ENCODE peak calls at places on chromosomes 11 and 22, in eight cellular contexts. Z, V, W, F, S, B, L and M are unnamed samples.

GRCh38 chr11:129331217-129331616 is 44.4 kb upstream of the BARX2 start:
- DNase-seq in F (no peak), Z (peak; percentile 79), W (no peak), B (peak; percentile 63), V (no peak), S (no peak), L (no peak), M (no peak)

GRCh38 chr22:26592368-26593015 is 2.6 kb upstream of the TPST2 start:
- DNase-seq in L (no peak), F (no peak), S (no peak), B (peak; percentile 63), V (no peak), W (no peak), Z (no peak), M (no peak)

GRCh38 chr11:45665933-45666647 is 668 bp upstream of the CHST1 start:
- DNase-seq in B (no peak), S (no peak), L (peak; percentile 38), Z (no peak), W (no peak), F (no peak), V (no peak), M (no peak)

GRCh38 chr11:113198907-113199660 is 115.3 kb upstream of the TTC12 start:
- DNase-seq in V (no peak), W (no peak), F (no peak), B (no peak), L (no peak), S (no peak), Z (no peak), M (no peak)

GRCh38 chr11:84854498-84854880 is 772.7 kb downstream of the DLG2 start:
- DNase-seq in F (no peak), V (no peak), Z (peak; percentile 11), S (no peak), L (no peak), B (no peak), W (no peak), M (no peak)

GRCh38 chr11:76783901-76784813 is 1.0 kb downstream of the TSKU start:
- DNase-seq in F (peak; percentile 88), W (peak; percentile 46), B (peak; percentile 45), Z (peak; percentile 88), S (no peak), L (peak; percentile 76), V (peak; percentile 73), M (peak; percentile 99)

GRCh38 chr11:44632466-44633123 is 67.1 kb downstream of the CD82 start:
- DNase-seq in F (peak; percentile 54), V (peak; percentile 48), B (peak; percentile 29), Z (peak; percentile 41), W (peak; percentile 55), S (no peak), L (no peak), M (peak; percentile 78)

GRCh38 chr22:21832291-21833290 is 34.9 kb downstream of the MAPK1 start:
- DNase-seq in W (no peak), L (no peak), Z (no peak), B (no peak), V (peak; percentile 32), F (no peak), S (no peak), M (no peak)

GRCh38 chr22:30275625-30276024 is 9.0 kb upstream of the OSM start:
- DNase-seq in S (no peak), Z (no peak), L (no peak), F (no peak), W (no peak), B (no peak), V (no peak), M (no peak)

GRCh38 chr22:46993626-46994025 is 231.2 kb downstream of the TBC1D22A start:
- DNase-seq in B (no peak), Z (no peak), F (no peak), S (no peak), L (peak; percentile 41), W (no peak), V (no peak), M (peak; percentile 57)

GRCh38 chr22:38802671-38803121 is 8.8 kb upstream of the DNAL4 start:
- DNase-seq in B (peak; percentile 33), V (peak; percentile 58), Z (peak; percentile 92), S (peak; percentile 64), L (peak; percentile 49), W (no peak), F (peak; percentile 88), M (peak; percentile 63)

GRCh38 chr11:86116386-86116726 is 47.5 kb upstream of the PICALM start:
- DNase-seq in F (no peak), S (no peak), V (no peak), W (no peak), L (no peak), B (no peak), Z (peak; percentile 99), M (peak; percentile 10)

GRCh38 chr11:8777907-8778767 is 95.5 kb downstream of the RPL27A start:
- DNase-seq in Z (peak; percentile 62), L (peak; percentile 82), W (peak; percentile 71), F (peak; percentile 86), V (peak; percentile 62), B (peak; percentile 33), S (no peak), M (no peak)

GRCh38 chr22:50672471-50673230 is at the start of gene SHANK3:
- DNase-seq in B (no peak), W (peak; percentile 92), L (peak; percentile 41), F (no peak), S (no peak), V (peak; percentile 66), Z (no peak), M (peak; percentile 81)

GRCh38 chr11:107991868-107992414 is 16.8 kb upstream of the CUL5 start:
- DNase-seq in L (no peak), V (no peak), B (no peak), Z (no peak), W (no peak), F (no peak), S (no peak), M (peak; percentile 22)

GRCh38 chr11:2270322-2271076 is at the start of gene ASCL2:
- DNase-seq in V (no peak), W (peak; percentile 3), L (no peak), B (no peak), F (peak; percentile 56), S (no peak), Z (no peak), M (peak; percentile 69)

GRCh38 chr22:42648368-42649260 is 578 bp downstream of the CYB5R3 start:
- DNase-seq in S (no peak), V (peak; percentile 74), W (peak; percentile 61), L (peak; percentile 46), F (peak; percentile 77), Z (peak; percentile 65), B (peak; percentile 89), M (no peak)

GRCh38 chr22:37747090-37747714 is 50.4 kb downstream of the TRIOBP start:
- DNase-seq in V (peak; percentile 56), Z (peak; percentile 47), S (no peak), B (no peak), W (peak; percentile 65), L (peak; percentile 68), F (no peak), M (peak; percentile 70)

GRCh38 chr11:135027461-135027860 is 615.4 kb upstream of the B3GAT1 start:
- DNase-seq in Z (peak; percentile 42), W (peak; percentile 16), B (peak; percentile 11), F (no peak), L (no peak), S (no peak), V (no peak), M (peak; percentile 74)

GRCh38 chr11:77617892-77618291 is 19.7 kb downstream of the CLNS1A start:
- DNase-seq in V (no peak), S (no peak), F (no peak), L (no peak), Z (peak; percentile 55), B (no peak), W (no peak), M (no peak)

GRCh38 chr11:492416-493226 is 14.4 kb downstream of the RNH1 start:
- DNase-seq in V (no peak), Z (no peak), L (no peak), W (no peak), B (no peak), F (no peak), S (no peak), M (peak; percentile 69)

DNA sequence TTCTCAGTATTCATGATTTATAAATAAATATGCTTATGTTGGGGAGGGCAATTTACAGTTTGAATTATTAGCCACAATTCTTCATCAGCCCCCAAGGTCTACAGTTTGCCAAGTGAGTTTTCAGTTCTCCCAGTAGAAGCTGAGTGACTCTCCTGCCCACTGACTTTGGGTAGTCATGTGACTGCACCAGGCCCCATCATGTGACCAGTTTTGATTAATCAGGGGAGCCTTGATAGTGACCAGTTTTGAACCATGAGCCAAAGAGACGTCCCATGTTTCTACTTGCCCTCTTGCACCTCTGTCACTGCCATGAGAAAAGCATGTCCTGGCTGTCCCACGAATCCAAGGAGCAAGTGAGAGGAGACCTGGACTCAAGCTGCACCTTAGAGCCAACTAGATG is 32.5 kb downstream of the SYN3 start:
- DNase-seq in W (no peak), B (no peak), Z (no peak), F (no peak), S (no peak), V (no peak), L (no peak), M (no peak)
- H3K27me3 ChIP-seq in W (peaks cover 17% of the 10 kb centered on the region), B (peaks cover 23% of the 10 kb centered on the region), Z (no peaks in the 10 kb centered on the region), F (no peaks in the 10 kb centered on the region), S (no peaks in the 10 kb centered on the region), V (no peaks in the 10 kb centered on the region), L (no peaks in the 10 kb centered on the region), M (no peaks in the 10 kb centered on the region)

DNA sequence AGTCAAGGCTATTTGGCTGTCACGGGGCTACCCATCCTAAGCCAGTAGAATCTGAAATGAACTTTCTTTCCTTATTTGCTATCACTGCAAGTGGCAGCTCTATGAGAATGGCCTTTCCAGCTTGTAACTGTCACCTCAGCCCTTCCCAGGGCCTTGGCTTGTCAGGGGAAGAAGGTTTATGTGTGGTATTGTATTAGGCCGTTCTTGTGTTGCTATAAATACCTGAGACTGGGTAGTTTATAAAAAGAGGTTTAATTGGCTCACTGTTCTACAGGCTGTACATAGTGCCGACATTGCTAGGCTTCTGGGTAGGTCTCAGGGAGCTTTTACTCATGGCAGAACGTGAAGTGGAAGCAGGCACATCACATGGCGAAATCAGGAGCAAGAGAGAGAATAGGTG is 26.8 kb upstream of the E2F8 start:
- DNase-seq in B (no peak), W (no peak), L (no peak), V (no peak), F (no peak), Z (no peak), S (no peak), M (no peak)
- H3K27me3 ChIP-seq in B (no peaks in the 10 kb centered on the region), W (no peaks in the 10 kb centered on the region), L (no peaks in the 10 kb centered on the region), V (peaks cover 2% of the 10 kb centered on the region), F (no peaks in the 10 kb centered on the region), Z (peaks cover 22% of the 10 kb centered on the region), S (peaks cover 10% of the 10 kb centered on the region), M (no peaks in the 10 kb centered on the region)

DNA sequence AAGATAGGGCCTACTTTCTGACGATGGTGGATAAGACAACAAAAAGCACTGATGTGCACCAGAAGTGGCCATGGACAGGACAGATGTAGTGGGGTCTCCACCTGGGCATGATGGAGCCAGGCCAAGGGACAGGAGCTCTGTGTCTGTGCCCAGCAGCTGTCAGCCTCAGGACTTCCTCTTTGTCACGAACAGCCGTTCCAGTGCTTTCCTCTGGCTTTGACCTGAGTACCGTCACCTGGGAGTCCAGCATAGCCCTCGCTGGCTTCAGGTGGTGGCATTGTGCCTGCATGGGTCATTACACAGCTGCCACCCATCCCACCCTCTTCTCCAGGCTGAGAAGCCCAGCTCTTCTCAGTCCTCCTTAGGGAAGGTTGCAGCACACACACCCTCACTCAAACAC is 137.8 kb downstream of the GRIK4 start:
- DNase-seq in V (no peak), Z (no peak), W (no peak), L (no peak), F (no peak), B (no peak), S (no peak), M (no peak)
- H3K27me3 ChIP-seq in V (no peaks in the 10 kb centered on the region), Z (no peaks in the 10 kb centered on the region), W (peaks cover 22% of the 10 kb centered on the region), L (no peaks in the 10 kb centered on the region), F (no peaks in the 10 kb centered on the region), B (no peaks in the 10 kb centered on the region), S (peaks cover 7% of the 10 kb centered on the region), M (peaks cover 70% of the 10 kb centered on the region)

GRCh38 chr11:69203901-69204245 is 48.1 kb downstream of the SMIM38 start:
- DNase-seq in W (no peak), B (no peak), F (peak; percentile 29), V (no peak), L (no peak), S (no peak), Z (no peak), M (peak; percentile 32)
- H3K27me3 ChIP-seq in W (no peaks in the 10 kb centered on the region), B (no peaks in the 10 kb centered on the region), F (no peaks in the 10 kb centered on the region), V (no peaks in the 10 kb centered on the region), L (no peaks in the 10 kb centered on the region), S (no peaks in the 10 kb centered on the region), Z (peaks cover 5% of the 10 kb centered on the region), M (no peaks in the 10 kb centered on the region)